ENCODE peak calls at places on chromosomes 5 and 9, in five cellular contexts. L is activated CD8-positive, alpha-beta memory T cell treated with anti-CD3 and anti-CD28 coated beads, Interleukin-2, amount 50 U/mL, for 48 hours; B is trophoblast cell; Q is Right ventricle myocardium superior; C is activated CD4-positive, alpha-beta T cell treated with anti-CD3 and anti-CD28 coated beads, Interleukin-2, amount 50 U/mL, for 1 hour. I is an unnamed sample.

GRCh38 chr9:21906878-21907277 is 87.3 kb downstream of the CDKN2A start:
- DNase-seq in L (no peak), B (no peak), Q (no peak), C (no peak), I (no peak)

GRCh38 chr5:172283862-172284274 is 304 bp upstream of the UBTD2 start:
- DNase-seq in L (peak; percentile 89), B (peak; percentile 64), Q (peak; percentile 90), C (peak; percentile 71), I (peak; percentile 13)

GRCh38 chr5:173582198-173583092 is 34.0 kb downstream of the BOD1 start:
- DNase-seq in L (no peak), B (no peak), Q (no peak), C (no peak), I (no peak)

GRCh38 chr9:134883040-134883782 is 2.6 kb downstream of the FCN2 start:
- DNase-seq in L (peak; percentile 37), B (no peak), Q (no peak), C (no peak), I (no peak)

GRCh38 chr9:107439991-107440456 is 49.5 kb downstream of the KLF4 start:
- DNase-seq in L (no peak), B (no peak), Q (no peak), C (no peak), I (no peak)

GRCh38 chr9:109830587-109830986 is 50.6 kb downstream of the PALM2AKAP2 start:
- DNase-seq in L (no peak), B (no peak), Q (no peak), C (no peak), I (no peak)

GRCh38 chr5:119328753-119329602 is 26.8 kb upstream of the TNFAIP8 start:
- DNase-seq in L (peak; percentile 77), B (peak; percentile 36), Q (no peak), C (peak; percentile 70), I (no peak)

GRCh38 chr5:123997354-123998215 is 485.6 kb downstream of the CSNK1G3 start:
- DNase-seq in L (no peak), B (peak; percentile 79), Q (no peak), C (no peak), I (no peak)

GRCh38 chr5:39376293-39376714 is 12.0 kb upstream of the C9 start:
- DNase-seq in L (no peak), B (peak; percentile 50), Q (no peak), C (no peak), I (no peak)

GRCh38 chr5:52895070-52895469 is 94.1 kb upstream of the ITGA2 start:
- DNase-seq in L (no peak), B (no peak), Q (no peak), C (no peak), I (no peak)

GRCh38 chr5:139745800-139746690 is 49.6 kb upstream of the PSD2 start:
- DNase-seq in L (peak; percentile 70), B (no peak), Q (peak; percentile 74), C (peak; percentile 42), I (peak; percentile 48)

GRCh38 chr5:171321447-171321846 is 12.4 kb downstream of the TLX3 start:
- DNase-seq in L (no peak), B (no peak), Q (no peak), C (no peak), I (no peak)

GRCh38 chr5:57033103-57033502 is 81.2 kb upstream of the MIER3 start:
- DNase-seq in L (no peak), B (no peak), Q (no peak), C (no peak), I (no peak)

GRCh38 chr5:17343675-17344074 is 126.2 kb downstream of the BASP1 start:
- DNase-seq in L (no peak), B (no peak), Q (no peak), C (no peak), I (no peak)

GRCh38 chr9:109934499-109935214 is 154.7 kb downstream of the PALM2AKAP2 start:
- DNase-seq in L (no peak), B (no peak), Q (no peak), C (no peak), I (no peak)

GRCh38 chr5:160629007-160629402 is 207.3 kb downstream of the PTTG1 start:
- DNase-seq in L (no peak), B (no peak), Q (no peak), C (no peak), I (no peak)

GRCh38 chr5:42591026-42591425 is 165.6 kb upstream of the CCDC152 start:
- DNase-seq in L (no peak), B (no peak), Q (peak; percentile 81), C (no peak), I (no peak)

GRCh38 chr5:174505621-174506020 is 218.8 kb upstream of the MSX2 start:
- DNase-seq in L (no peak), B (no peak), Q (no peak), C (no peak), I (no peak)

GRCh38 chr9:14314424-14314928 is 535 bp upstream of the NFIB start:
- DNase-seq in L (no peak), B (peak; percentile 23), Q (peak; percentile 75), C (no peak), I (peak; percentile 62)

GRCh38 chr5:80216753-80217596 is 38.9 kb downstream of the SERINC5 start:
- DNase-seq in L (no peak), B (no peak), Q (peak; percentile 81), C (no peak), I (peak; percentile 67)

GRCh38 chr9:23826120-23826629 is at the start of gene ELAVL2:
- DNase-seq in L (peak; percentile 52), B (no peak), Q (peak; percentile 89), C (peak; percentile 8), I (no peak)

I was measured in thoracic aorta.